ENCODE peak calls at places on chromosomes 1 and 21, in seven cellular contexts. O, Q, S, F, P, R and Y are unnamed samples.

GRCh38 chr1:226886142-226886901 is 15.9 kb downstream of the PSEN2 start:
- DNase-seq in F (no peak), R (no peak), P (no peak), S (no peak), O (no peak), Q (no peak), Y (peak; percentile 28)

GRCh38 chr1:199102239-199102638 is 463.4 kb downstream of the PTPRC start:
- DNase-seq in Q (no peak), P (no peak), O (peak; percentile 37), S (no peak), F (no peak), R (no peak), Y (no peak)

GRCh38 chr1:211183924-211184323 is 50.0 kb upstream of the KCNH1 start:
- DNase-seq in Q (no peak), S (no peak), P (peak; percentile 23), F (no peak), R (no peak), O (no peak), Y (no peak)

GRCh38 chr1:60283690-60284089 is 210.1 kb upstream of the C1orf87 start:
- DNase-seq in Q (no peak), P (peak; percentile 1), F (no peak), S (no peak), O (no peak), R (no peak), Y (no peak)

GRCh38 chr1:25167269-25168192 is 64.8 kb downstream of the SYF2 start:
- DNase-seq in Q (no peak), R (no peak), P (peak; percentile 9), S (no peak), O (no peak), F (no peak), Y (no peak)

GRCh38 chr1:204390731-204391466 is 20.7 kb downstream of the PPP1R15B start:
- DNase-seq in P (no peak), Q (no peak), O (no peak), F (no peak), S (no peak), R (no peak), Y (no peak)

GRCh38 chr1:88029142-88029541 is 654.9 kb upstream of the PKN2 start:
- DNase-seq in P (peak; percentile 1), S (peak; percentile 61), Q (no peak), F (no peak), O (no peak), R (no peak), Y (peak; percentile 25)

GRCh38 chr1:24341260-24341659 is 22.1 kb downstream of the GRHL3 start:
- DNase-seq in P (no peak), Q (no peak), S (peak; percentile 51), R (no peak), F (no peak), O (no peak), Y (peak; percentile 92)

GRCh38 chr1:53066941-53067738 is 5.1 kb downstream of the PODN start:
- DNase-seq in Q (peak; percentile 31), O (no peak), R (no peak), F (no peak), P (no peak), S (no peak), Y (no peak)

GRCh38 chr1:176617881-176618280 is 154.9 kb downstream of the PAPPA2 start:
- DNase-seq in S (peak; percentile 20), F (no peak), O (no peak), R (no peak), Q (no peak), P (no peak), Y (no peak)

GRCh38 chr1:189851806-189852367 is 625.8 kb downstream of the BRINP3 start:
- DNase-seq in R (no peak), P (no peak), Q (no peak), F (no peak), S (no peak), O (no peak), Y (peak; percentile 80)

GRCh38 chr1:12549460-12550349 is 68.3 kb downstream of the DHRS3 start:
- DNase-seq in R (no peak), P (peak; percentile 95), O (no peak), F (peak; percentile 91), Q (peak; percentile 85), S (no peak), Y (no peak)

GRCh38 chr1:170214117-170214979 is 68.6 kb downstream of the NTMT2 start:
- DNase-seq in S (no peak), Q (no peak), F (no peak), P (no peak), R (no peak), O (peak; percentile 3), Y (no peak)

GRCh38 chr1:111604931-111605330 is 14.7 kb upstream of the RAP1A start:
- DNase-seq in F (no peak), O (no peak), Q (no peak), P (peak; percentile 86), R (no peak), S (no peak), Y (no peak)

GRCh38 chr1:47554082-47554481 is 116.2 kb downstream of the FOXD2 start:
- DNase-seq in O (no peak), S (no peak), F (no peak), R (no peak), P (no peak), Q (no peak), Y (no peak)

GRCh38 chr1:36988311-36988710 is 46.0 kb downstream of the GRIK3 start:
- DNase-seq in Q (no peak), P (no peak), F (no peak), S (no peak), R (no peak), O (no peak), Y (no peak)

GRCh38 chr21:45327458-45328197 is 39.9 kb upstream of the POFUT2 start:
- DNase-seq in F (peak; percentile 64), S (no peak), R (no peak), O (no peak), P (no peak), Q (peak; percentile 8), Y (no peak)

GRCh38 chr1:64515427-64515826 is 45.5 kb downstream of the CACHD1 start:
- DNase-seq in S (no peak), F (peak; percentile 80), Q (peak; percentile 64), R (no peak), P (peak; percentile 39), O (no peak), Y (peak; percentile 13)

GRCh38 chr1:102099916-102100315 is 103.2 kb upstream of the OLFM3 start:
- DNase-seq in F (no peak), Q (no peak), S (no peak), R (no peak), O (no peak), P (no peak), Y (no peak)

GRCh38 chr1:215637041-215637573 is 70.0 kb downstream of the KCTD3 start:
- DNase-seq in F (peak; percentile 85), S (no peak), Q (peak; percentile 30), O (no peak), P (peak; percentile 8), R (no peak), Y (no peak)

GRCh38 chr1:162136760-162137537 is 67.5 kb downstream of the NOS1AP start:
- DNase-seq in Q (no peak), S (peak; percentile 19), P (peak; percentile 92), R (no peak), F (no peak), O (no peak), Y (no peak)

GRCh38 chr1:5405263-5405662 is 587.0 kb downstream of the NPHP4 start:
- DNase-seq in F (no peak), P (no peak), O (no peak), S (no peak), Q (no peak), R (no peak), Y (no peak)